ENCODE peak calls at places on chromosome 19, in seven cellular contexts. J is tibial artery, Q is adrenal gland, P is iPS DF 6.9, T is pancreas, O is kidney epithelial cell, A is ovary. E is an unnamed sample.

GRCh38 chr19:51341976-51342580 is at the start of gene VSIG10L:
- DNase-seq in J (no peak), Q (no peak), P (no peak), T (no peak), O (no peak), A (no peak), E (no peak)

GRCh38 chr19:44603201-44603945 is 10.0 kb upstream of the IGSF23 start:
- DNase-seq in J (no peak), Q (peak; percentile 28), P (no peak), T (no peak), O (no peak), A (no peak), E (no peak)

GRCh38 chr19:33303791-33304759 is 1.7 kb upstream of the CEBPA start:
- DNase-seq in J (no peak), Q (no peak), P (no peak), T (no peak), O (no peak), A (no peak), E (peak; percentile 53)

GRCh38 chr19:40162104-40162503 is 29.1 kb upstream of the MAP3K10 start:
- DNase-seq in J (no peak), Q (no peak), P (no peak), T (no peak), O (no peak), A (no peak), E (no peak)

GRCh38 chr19:8233370-8233769 is 24.2 kb downstream of the CERS4 start:
- DNase-seq in J (no peak), Q (no peak), P (no peak), T (no peak), O (no peak), A (no peak), E (no peak)

GRCh38 chr19:3907626-3908265 is 25.1 kb upstream of the NMRK2 start:
- DNase-seq in J (no peak), Q (no peak), P (no peak), T (peak; percentile 53), O (no peak), A (no peak), E (peak; percentile 40)

GRCh38 chr19:7968008-7968795 is 24.7 kb upstream of the TIMM44 start:
- DNase-seq in J (no peak), Q (no peak), P (no peak), T (peak; percentile 38), O (no peak), A (no peak), E (no peak)

GRCh38 chr19:1130801-1131717 is 27.3 kb downstream of the GPX4 start:
- DNase-seq in J (no peak), Q (no peak), P (no peak), T (peak; percentile 79), O (no peak), A (no peak), E (no peak)

GRCh38 chr19:39224910-39225309 is 19.9 kb downstream of the IFNL3 start:
- DNase-seq in J (no peak), Q (no peak), P (no peak), T (no peak), O (no peak), A (no peak), E (peak; percentile 56)

GRCh38 chr19:19627716-19628498 is at the start of gene LPAR2:
- DNase-seq in J (no peak), Q (no peak), P (no peak), T (peak; percentile 90), O (no peak), A (peak; percentile 51), E (peak; percentile 100)

GRCh38 chr19:55626350-55626749 is 2.0 kb upstream of the ZNF784 start:
- DNase-seq in J (no peak), Q (no peak), P (no peak), T (no peak), O (no peak), A (no peak), E (no peak)

GRCh38 chr19:39998511-39998910 is 1.7 kb downstream of the ZNF546 start:
- DNase-seq in J (no peak), Q (no peak), P (no peak), T (no peak), O (no peak), A (no peak), E (no peak)

GRCh38 chr19:54096642-54097106 is 3.9 kb downstream of the OSCAR start:
- DNase-seq in J (no peak), Q (no peak), P (no peak), T (no peak), O (no peak), A (no peak), E (peak; percentile 74)

GRCh38 chr19:1210227-1210538 is 4.6 kb downstream of the STK11 start:
- DNase-seq in J (no peak), Q (peak; percentile 59), P (no peak), T (peak; percentile 63), O (no peak), A (no peak), E (no peak)

GRCh38 chr19:16262618-16263017 is 62.0 kb upstream of the KLF2 start:
- DNase-seq in J (no peak), Q (no peak), P (no peak), T (peak; percentile 90), O (no peak), A (no peak), E (peak; percentile 28)

GRCh38 chr19:23785982-23786381 is 27.3 kb upstream of the ZNF681 start:
- DNase-seq in J (no peak), Q (no peak), P (no peak), T (no peak), O (no peak), A (no peak), E (no peak)
- H3K36me3 ChIP-seq in J (no peaks in the 10 kb centered on the region), Q (no peaks in the 10 kb centered on the region), P (peaks cover 24% of the 10 kb centered on the region), T (no peaks in the 10 kb centered on the region), O (no peaks in the 10 kb centered on the region), A (no peaks in the 10 kb centered on the region), E (peaks cover 36% of the 10 kb centered on the region)

DNA sequence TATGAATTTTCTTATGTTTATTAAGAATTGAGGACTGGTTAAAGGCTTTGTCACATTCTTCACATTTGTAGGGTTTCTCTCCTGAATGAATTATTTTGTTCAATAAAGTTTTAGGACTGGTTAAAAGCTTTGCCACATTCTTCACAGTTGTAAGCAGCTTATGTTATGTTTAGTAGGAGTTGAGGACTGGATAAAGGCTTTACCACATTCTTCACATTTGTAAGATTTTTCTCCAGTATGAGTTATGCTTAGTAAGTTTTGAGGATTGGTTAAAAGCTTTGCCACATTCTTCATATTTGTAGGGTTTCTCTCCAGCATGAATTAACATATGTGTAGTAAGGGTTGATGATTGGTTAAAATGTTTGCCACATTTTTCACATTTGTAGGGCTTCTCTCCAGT is 79.8 kb downstream of the ZNF431 start:
- DNase-seq in J (no peak), Q (no peak), P (no peak), T (no peak), O (no peak), A (no peak), E (no peak)
- H3K4me3 ChIP-seq in J (no peak overlapping the region), Q (no peak overlapping the region), P (no peak overlapping the region), T (no peak overlapping the region), O (no peak overlapping the region), A (no peak overlapping the region), E (no peak overlapping the region)

DNA sequence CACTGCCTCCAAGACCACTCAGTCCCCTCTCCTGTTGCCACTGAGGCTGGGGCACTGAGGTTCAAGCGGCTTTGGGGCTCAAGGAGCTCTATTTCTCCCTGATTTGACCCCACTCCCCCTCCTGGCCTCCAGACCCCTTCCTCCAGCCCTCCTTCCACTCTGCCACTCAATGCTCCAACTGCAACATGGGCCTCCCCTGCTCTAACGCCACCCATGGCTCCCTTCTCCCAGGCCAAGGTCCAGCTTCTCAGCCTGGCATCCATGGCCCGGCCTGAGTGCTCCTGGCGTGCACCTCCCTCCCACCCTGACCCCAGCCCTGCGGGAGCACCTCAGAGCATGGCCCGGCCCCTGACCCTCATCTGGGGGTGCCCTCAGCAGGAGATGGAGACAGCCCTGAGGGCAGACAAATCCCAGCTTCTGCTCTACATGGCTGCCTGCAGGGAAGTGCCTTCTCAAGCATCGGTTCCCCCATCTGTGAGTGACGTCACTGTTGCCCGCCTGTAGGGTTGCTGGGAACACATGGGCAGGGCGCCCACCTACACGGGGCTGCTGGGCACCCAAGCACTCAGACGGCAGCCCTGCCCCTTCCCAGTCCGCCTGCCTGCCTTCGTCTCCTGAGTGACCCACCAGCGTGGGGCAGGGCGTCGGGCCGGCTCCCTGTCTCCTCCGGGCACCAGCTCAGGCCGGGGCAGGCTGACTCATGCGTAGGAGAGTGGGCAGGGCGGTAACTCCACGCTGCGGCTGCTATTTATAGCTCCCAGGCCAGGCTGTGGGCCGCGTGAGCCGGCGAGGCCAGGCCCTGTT is 1.6 kb upstream of the DIRAS1 start:
- DNase-seq in J (peak; percentile 92), Q (peak; percentile 89), P (no peak), T (peak; percentile 69), O (peak; percentile 45), A (peak; percentile 81), E (peak; percentile 62)
- H3K27me3 ChIP-seq in J (peaks cover 4% of the 10 kb centered on the region), Q (peaks cover 5% of the 10 kb centered on the region), P (no peaks in the 10 kb centered on the region), T (no peaks in the 10 kb centered on the region), O (peaks cover 46% of the 10 kb centered on the region), A (no peaks in the 10 kb centered on the region), E (peaks cover 11% of the 10 kb centered on the region)

GRCh38 chr19:18470153-18470552 is 32.2 kb upstream of the ISYNA1 start:
- DNase-seq in J (no peak), Q (no peak), P (no peak), T (peak; percentile 74), O (no peak), A (no peak), E (peak; percentile 95)

GRCh38 chr19:18468517-18468916 is 30.6 kb upstream of the ISYNA1 start:
- DNase-seq in J (no peak), Q (no peak), P (no peak), T (peak; percentile 75), O (no peak), A (no peak), E (no peak)

GRCh38 chr19:18467978-18468377 is 30.0 kb upstream of the ISYNA1 start:
- DNase-seq in J (no peak), Q (no peak), P (no peak), T (no peak), O (no peak), A (no peak), E (no peak)

GRCh38 chr19:18469245-18470107 is 31.5 kb upstream of the ISYNA1 start:
- DNase-seq in J (no peak), Q (peak; percentile 53), P (peak; percentile 63), T (peak; percentile 85), O (peak; percentile 47), A (peak; percentile 75), E (peak; percentile 95)

GRCh38 chr19:18468930-18469244 is 31.0 kb upstream of the ISYNA1 start:
- DNase-seq in J (no peak), Q (no peak), P (no peak), T (no peak), O (no peak), A (no peak), E (no peak)
- H3K36me3 ChIP-seq in J (peaks cover 15% of the 10 kb centered on the region), Q (peaks cover 16% of the 10 kb centered on the region), P (no peaks in the 10 kb centered on the region), T (no peaks in the 10 kb centered on the region), O (no peaks in the 10 kb centered on the region), A (no peaks in the 10 kb centered on the region), E (no peaks in the 10 kb centered on the region)

DNA sequence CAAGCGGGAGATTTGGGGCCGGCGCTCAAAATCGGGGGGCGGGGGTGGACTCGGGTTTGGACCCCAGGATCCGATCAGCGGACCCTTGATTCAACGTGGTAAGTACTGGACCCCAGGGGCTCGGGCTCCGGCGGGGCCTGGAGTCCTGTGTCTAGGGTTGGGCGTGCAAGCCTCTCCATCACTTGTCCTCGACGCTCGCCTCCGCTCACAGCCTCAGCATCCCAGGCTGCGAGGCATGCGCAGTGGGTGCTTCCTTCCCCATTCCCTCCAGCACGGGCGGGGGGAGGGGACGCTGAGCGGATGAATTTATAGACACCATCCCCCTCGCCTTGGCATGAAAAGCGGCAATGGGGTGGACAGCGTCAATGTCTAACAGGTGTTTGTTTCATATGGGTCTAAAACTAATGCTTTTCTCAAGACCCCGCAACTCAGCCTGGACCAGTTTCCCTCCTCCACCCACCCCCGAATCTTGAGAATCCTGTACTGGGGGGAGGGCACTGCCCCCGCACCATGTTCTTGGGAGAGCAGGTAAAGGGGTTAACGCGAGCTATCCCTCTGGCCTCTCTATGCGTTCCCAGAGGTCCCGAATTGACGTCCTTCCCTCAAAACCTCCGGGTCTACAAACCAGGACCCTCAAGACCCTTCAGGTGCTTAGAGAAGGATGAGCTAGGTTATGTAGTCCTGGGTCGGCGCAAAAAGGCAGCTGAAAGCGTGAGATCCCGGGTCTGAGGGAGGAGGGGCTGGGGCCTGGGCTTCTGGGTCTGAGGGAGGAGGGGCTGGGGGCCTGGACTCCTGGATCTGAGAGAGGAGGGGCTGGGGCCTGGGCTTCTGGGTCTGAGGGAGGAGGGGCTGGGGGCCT is 556 bp downstream of the CPT1C start:
- DNase-seq in J (no peak), Q (peak; percentile 46), P (no peak), T (peak; percentile 78), O (no peak), A (peak; percentile 68), E (peak; percentile 92)
- H3K4me3 ChIP-seq in J (peak overlapping the region; percentile 54), Q (no peak overlapping the region), P (peak overlapping the region; percentile 54), T (peak overlapping the region; percentile 58), O (peak overlapping the region; percentile 49), A (peak overlapping the region; percentile 39), E (peak overlapping the region; percentile 74)